ENCODE peak calls at places on chromosomes 3 and 15, in seven cellular contexts. G is IMR-90, C is fibroblast of pulmonary artery, Y is PC-3, Z is GM12865, O is heart left ventricle, Q is tibial nerve. T is an unnamed sample.

GRCh38 chr3:117261907-117262518 is 552.4 kb downstream of the TUSC7 start:
- DNase-seq in G (no peak), C (no peak), Y (no peak), Z (no peak), O (no peak), Q (no peak), T (no peak)

GRCh38 chr3:174821477-174821876 is 37.7 kb upstream of the NAALADL2 start:
- DNase-seq in G (peak), C (peak), Y (no peak), Z (no peak), O (no peak), Q (no peak), T (peak)

GRCh38 chr3:129422897-129423296 is 5.5 kb downstream of the EFCAB12 start:
- DNase-seq in G (no peak), C (no peak), Y (no peak), Z (no peak), O (no peak), Q (no peak), T (no peak)

GRCh38 chr3:183298708-183299153 is 45.7 kb downstream of the B3GNT5 start:
- DNase-seq in G (peak), C (peak), Y (peak), Z (no peak), O (peak), Q (peak), T (peak)

GRCh38 chr3:124064050-124064449 is 72.1 kb upstream of the ROPN1 start:
- DNase-seq in G (no peak), C (no peak), Y (no peak), Z (no peak), O (no peak), Q (no peak), T (no peak)

GRCh38 chr3:160003520-160004128 is 15.0 kb downstream of the IL12A start:
- DNase-seq in G (peak), C (peak), Y (peak), Z (peak), O (peak), Q (peak), T (peak)

GRCh38 chr3:354433-354832 is 157.9 kb downstream of the CHL1 start:
- DNase-seq in G (peak), C (peak), Y (peak), Z (peak), O (no peak), Q (peak), T (peak)

GRCh38 chr3:184325715-184326114 is 11.3 kb downstream of the EIF4G1 start:
- DNase-seq in G (no peak), C (no peak), Y (peak), Z (no peak), O (peak), Q (no peak), T (no peak)

GRCh38 chr15:48695088-48695834 is 49.8 kb upstream of the FBN1 start:
- DNase-seq in G (peak), C (peak), Y (peak), Z (no peak), O (no peak), Q (no peak), T (peak)

GRCh38 chr3:168384990-168385389 is 289.3 kb upstream of the GOLIM4 start:
- DNase-seq in G (no peak), C (no peak), Y (no peak), Z (no peak), O (no peak), Q (no peak), T (no peak)
- TF ChIP-seq CTCF in G (no peak), C (no peak), Y (no peak), Z (no peak), O (no peak), Q (no peak), T (no peak)

DNA sequence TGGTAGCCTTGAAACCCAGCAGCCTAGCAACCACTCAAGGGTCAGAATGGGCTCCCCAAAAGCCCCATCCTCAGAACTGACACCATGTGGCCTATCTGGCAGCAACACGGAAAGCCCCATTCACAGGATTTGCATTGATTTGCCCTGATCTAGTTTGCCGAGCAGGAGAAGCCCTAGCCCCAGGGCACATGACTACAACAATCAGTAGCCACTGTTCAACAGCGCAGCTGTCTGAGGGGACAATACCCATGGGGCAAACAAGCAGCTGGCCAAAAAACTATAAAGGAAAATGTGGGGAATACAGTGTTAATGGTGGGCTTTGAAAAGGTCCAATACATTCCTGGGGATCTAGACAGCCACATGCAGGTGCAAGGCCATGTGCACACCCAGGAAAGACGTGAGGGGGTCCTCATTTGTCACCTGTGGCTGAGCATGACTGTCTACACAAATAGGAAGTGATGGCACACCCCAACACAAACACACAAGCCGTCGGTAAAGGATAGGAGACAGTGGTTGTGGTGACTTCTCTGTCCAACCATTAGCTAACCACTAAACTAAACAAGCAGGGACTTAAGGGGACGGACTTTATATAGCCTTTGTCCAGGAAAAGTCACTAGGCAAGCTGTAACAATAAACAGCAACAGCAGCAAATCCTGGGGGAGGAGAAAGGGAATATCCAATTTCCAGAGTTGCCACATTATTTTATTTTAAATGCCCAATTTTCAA is 113.7 kb downstream of the LRIG1 start:
- DNase-seq in G (peak), C (no peak), Y (no peak), Z (peak), O (no peak), Q (no peak), T (no peak)
- H3K4me3 ChIP-seq in G (no peak), C (no peak), Y (no peak), Z (peak), O (no peak), Q (no peak), T (no peak)

GRCh38 chr15:93333826-93334225 is 244.8 kb upstream of the RGMA start:
- DNase-seq in G (no peak), C (no peak), Y (no peak), Z (peak), O (no peak), Q (peak), T (no peak)
- TF ChIP-seq CTCF in G (no peak), C (no peak), Y (no peak), Z (peak), O (peak), Q (no peak), T (no peak)

DNA sequence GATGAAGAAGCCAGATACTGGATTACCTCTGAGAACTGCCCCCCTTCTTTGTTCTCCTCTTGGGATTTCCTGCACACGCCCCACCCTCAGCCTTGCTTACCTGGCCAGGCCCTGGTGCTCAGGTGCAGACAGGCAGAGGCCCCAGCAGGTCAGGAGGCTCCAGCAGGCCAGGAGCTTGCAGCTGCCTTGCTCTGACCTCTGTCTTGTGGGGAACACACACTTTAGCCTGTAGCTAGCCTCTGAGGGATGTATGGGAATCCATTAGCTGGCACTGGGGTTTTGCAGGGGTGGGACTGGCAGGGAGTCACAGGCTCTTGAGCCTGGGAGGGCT is 2.7 kb downstream of the SMAD6 start:
- DNase-seq in G (no peak), C (no peak), Y (peak), Z (no peak), O (no peak), Q (no peak), T (no peak)
- H3K4me3 ChIP-seq in G (peak), C (peak), Y (peak), Z (no peak), O (peak), Q (peak), T (peak)

GRCh38 chr3:148005456-148005855 is 596.3 kb downstream of the ZIC1 start:
- DNase-seq in G (no peak), C (no peak), Y (no peak), Z (no peak), O (no peak), Q (no peak), T (no peak)
- TF ChIP-seq CTCF in G (no peak), C (no peak), Y (no peak), Z (no peak), O (no peak), Q (no peak), T (no peak)

GRCh38 chr3:125608419-125608818 is 13.1 kb upstream of the OSBPL11 start:
- DNase-seq in G (no peak), C (no peak), Y (no peak), Z (peak), O (no peak), Q (no peak), T (no peak)

GRCh38 chr3:125606291-125606690 is 11.0 kb upstream of the OSBPL11 start:
- DNase-seq in G (no peak), C (no peak), Y (no peak), Z (no peak), O (no peak), Q (no peak), T (no peak)

GRCh38 chr3:125605771-125606170 is 10.5 kb upstream of the OSBPL11 start:
- DNase-seq in G (no peak), C (no peak), Y (no peak), Z (no peak), O (no peak), Q (no peak), T (no peak)

DNA sequence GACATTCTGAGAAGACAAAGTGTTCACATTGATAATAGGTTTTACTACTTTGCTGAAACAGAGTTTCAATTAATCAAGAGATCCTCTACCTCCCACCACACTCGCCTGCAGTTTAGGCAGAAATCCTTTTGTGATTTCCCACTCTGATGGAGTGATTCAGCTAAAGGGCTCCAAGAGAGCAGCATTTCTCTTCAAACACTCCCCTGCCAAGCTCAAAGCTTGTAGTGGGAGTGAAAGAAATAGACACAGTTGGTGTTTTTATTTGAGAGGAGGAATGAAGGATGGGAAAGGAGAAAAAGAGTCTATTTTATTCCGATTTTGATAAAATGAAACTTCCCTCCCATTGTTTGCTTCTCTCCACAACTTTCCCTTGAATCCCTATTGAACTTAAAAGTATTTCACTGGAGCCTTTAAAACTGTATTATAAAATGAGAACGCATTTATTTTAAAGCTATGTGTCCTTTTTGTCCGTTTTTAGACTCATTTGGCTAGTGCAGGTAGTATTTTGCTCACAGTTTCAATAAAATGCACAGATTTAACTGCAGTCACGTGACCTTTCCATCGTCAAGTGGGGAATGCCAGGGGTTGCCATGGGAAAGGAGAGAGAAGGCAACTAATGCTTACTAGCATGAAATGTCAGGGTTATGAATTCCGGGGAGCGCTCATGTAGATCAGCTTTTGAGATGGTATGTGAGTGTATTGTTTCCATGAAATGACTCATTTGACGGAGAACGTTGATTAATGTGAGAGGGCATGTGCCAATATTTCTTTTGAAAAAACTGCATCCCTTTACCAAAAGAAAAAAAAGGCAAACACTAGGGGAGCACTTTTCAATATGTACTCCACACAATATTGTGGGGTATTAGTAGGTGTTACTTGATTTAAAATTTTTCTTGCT is 7.7 kb upstream of the OSBPL11 start:
- DNase-seq in G (peak), C (peak), Y (peak), Z (no peak), O (no peak), Q (no peak), T (peak)
- H3K4me3 ChIP-seq in G (no peak), C (peak), Y (no peak), Z (no peak), O (no peak), Q (peak), T (peak)

DNA sequence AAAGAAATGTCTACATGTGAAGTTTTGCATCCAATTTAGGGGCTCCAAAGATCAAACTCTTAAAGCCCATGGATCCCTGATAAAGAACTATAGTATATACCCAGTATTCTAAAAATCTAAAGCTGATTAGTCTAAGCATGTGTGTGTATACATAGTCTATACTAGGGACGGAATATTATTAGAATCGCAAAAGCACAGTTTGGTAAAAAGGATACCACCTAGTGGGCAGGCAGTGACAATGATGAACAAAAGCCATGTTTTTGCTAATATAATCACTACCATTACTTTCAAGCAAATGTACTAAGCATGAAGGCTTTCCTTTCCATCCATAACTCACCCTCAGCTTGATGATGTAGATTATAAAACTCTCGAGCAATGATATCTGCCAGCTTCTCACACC is 16.5 kb downstream of the POLQ start:
- DNase-seq in G (peak), C (peak), Y (peak), Z (no peak), O (no peak), Q (no peak), T (peak)
- TF ChIP-seq CTCF in G (peak), C (peak), Y (peak), Z (no peak), O (no peak), Q (no peak), T (peak)

DNA sequence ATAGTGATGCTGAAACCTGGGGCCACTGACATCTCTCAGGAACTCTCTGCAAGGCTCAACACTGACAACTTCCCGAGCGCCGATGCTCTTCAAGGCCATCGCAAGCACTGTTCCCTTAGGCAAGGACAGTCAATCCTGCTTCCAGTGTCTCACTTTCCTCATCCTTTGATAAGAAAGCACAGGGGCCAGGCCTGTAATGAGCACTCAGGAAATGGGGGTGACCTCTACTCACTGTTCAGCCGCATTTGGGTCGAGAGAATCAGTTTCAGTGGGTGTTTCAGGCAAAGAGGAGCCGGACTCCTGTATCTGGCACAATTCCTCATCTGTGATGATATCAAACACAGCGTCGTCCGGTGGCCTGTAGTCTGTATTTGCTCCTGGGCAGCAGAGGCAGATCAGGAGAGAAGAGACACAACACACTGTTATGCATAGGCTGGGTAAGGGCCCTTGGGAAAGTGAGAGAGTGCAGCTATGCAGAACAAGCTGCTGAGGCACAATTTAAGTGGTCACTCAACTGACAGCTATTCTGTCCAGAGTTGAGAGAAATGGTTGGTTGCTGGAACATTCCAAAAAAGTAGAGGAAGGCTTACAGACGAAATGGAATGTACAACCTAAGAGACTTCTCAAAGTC is 11.9 kb downstream of the CXCR6 start:
- DNase-seq in G (no peak), C (no peak), Y (no peak), Z (no peak), O (no peak), Q (no peak), T (no peak)
- H3K4me3 ChIP-seq in G (no peak), C (no peak), Y (no peak), Z (no peak), O (no peak), Q (no peak), T (no peak)

GRCh38 chr15:33810806-33811205 is 157.5 kb upstream of the CHRM5 start:
- DNase-seq in G (no peak), C (no peak), Y (no peak), Z (no peak), O (no peak), Q (no peak), T (no peak)

GRCh38 chr15:33807665-33808064 is 160.6 kb upstream of the CHRM5 start:
- DNase-seq in G (no peak), C (no peak), Y (no peak), Z (no peak), O (no peak), Q (no peak), T (no peak)

GRCh38 chr15:33808720-33809119 is 159.6 kb upstream of the CHRM5 start:
- DNase-seq in G (no peak), C (peak), Y (no peak), Z (no peak), O (no peak), Q (no peak), T (peak)

GRCh38 chr15:33810083-33810595 is 158.2 kb upstream of the CHRM5 start:
- DNase-seq in G (peak), C (no peak), Y (no peak), Z (no peak), O (no peak), Q (no peak), T (peak)
- TF ChIP-seq CTCF in G (peak), C (no peak), Y (peak), Z (no peak), O (no peak), Q (no peak), T (peak)